ENCODE peak calls at places on chromosomes 2 and 18, in six cellular contexts. L is tibial artery, D is A549, J is OCI-LY7, V is stomach, Q is right cardiac atrium. U is an unnamed sample. For H3K4me1, the result is how much of the 10 kb centered on the place peaks cover.

GRCh38 chr2:239765911-239766310 is 259.2 kb downstream of the NDUFA10 start:
- DNase-seq in D (no peak), L (no peak), J (no peak), V (no peak), Q (no peak), U (no peak)

GRCh38 chr2:161139098-161139987 is 20.9 kb upstream of the TANK start:
- DNase-seq in V (no peak), D (no peak), Q (no peak), L (no peak), J (no peak), U (no peak)

GRCh38 chr2:121335294-121336290 is 50.6 kb upstream of the TFCP2L1 start:
- DNase-seq in D (no peak), L (peak), V (peak), J (peak), Q (no peak), U (no peak)

GRCh38 chr2:120486946-120487345 is 141.0 kb downstream of the INHBB start:
- DNase-seq in Q (no peak), L (no peak), D (no peak), V (no peak), J (no peak), U (no peak)

GRCh38 chr2:20231159-20231558 is 6.2 kb upstream of the SDC1 start:
- DNase-seq in L (peak), V (no peak), D (no peak), J (no peak), Q (no peak), U (no peak)

GRCh38 chr18:36628435-36629094 is 200.2 kb downstream of the TPGS2 start:
- DNase-seq in D (no peak), V (no peak), L (no peak), J (no peak), Q (no peak), U (no peak)

GRCh38 chr2:38446972-38447561 is 70.0 kb upstream of the ATL2 start:
- DNase-seq in Q (no peak), V (no peak), L (no peak), D (no peak), J (no peak), U (no peak)

GRCh38 chr2:12170151-12170550 is 423.7 kb downstream of the LPIN1 start:
- DNase-seq in L (no peak), D (no peak), V (no peak), J (no peak), Q (no peak), U (no peak)

GRCh38 chr18:70454705-70455322 is 166.0 kb downstream of the SOCS6 start:
- DNase-seq in L (no peak), D (peak), Q (no peak), J (peak), V (no peak), U (peak)

GRCh38 chr2:47771211-47771610 is 11.7 kb upstream of the MSH6 start:
- DNase-seq in J (peak), Q (no peak), D (peak), L (no peak), V (no peak), U (no peak)

GRCh38 chr2:20531633-20532262 is 84.9 kb downstream of the RHOB start:
- DNase-seq in V (no peak), Q (no peak), L (no peak), D (no peak), J (no peak), U (no peak)

GRCh38 chr2:148209598-148209997 is 188.7 kb downstream of the MBD5 start:
- DNase-seq in J (peak), D (peak), L (no peak), Q (no peak), V (no peak), U (no peak)

GRCh38 chr2:50820176-50820575 is 211.8 kb downstream of the NRXN1 start:
- DNase-seq in Q (no peak), V (no peak), D (no peak), L (no peak), J (peak), U (no peak)

GRCh38 chr18:3466872-3467271 is 16.9 kb downstream of the TGIF1 start:
- DNase-seq in V (no peak), Q (no peak), J (peak), L (no peak), D (no peak), U (no peak)

GRCh38 chr18:3478262-3478978 is 28.4 kb downstream of the TGIF1 start:
- DNase-seq in Q (no peak), J (no peak), V (no peak), D (no peak), L (no peak), U (no peak)

GRCh38 chr2:237191693-237192076 is 106.0 kb downstream of the COPS8 start:
- DNase-seq in J (no peak), Q (no peak), L (no peak), V (no peak), D (no peak), U (no peak)

GRCh38 chr2:194700726-194701125 is 956.3 kb upstream of the SLC39A10 start:
- DNase-seq in J (no peak), D (no peak), V (no peak), L (no peak), Q (no peak), U (no peak)

GRCh38 chr2:200509227-200509607 is 651 bp downstream of the KCTD18 start:
- DNase-seq in V (no peak), D (peak), J (peak), L (no peak), Q (no peak), U (peak)

GRCh38 chr18:48589797-48590519 is 51.1 kb downstream of the CTIF start:
- DNase-seq in D (no peak), J (no peak), V (peak), L (peak), Q (peak), U (peak)

GRCh38 chr2:27808984-27809383 is 37.5 kb downstream of the MRPL33 start:
- DNase-seq in J (no peak), D (no peak), V (no peak), Q (no peak), L (no peak), U (no peak)

GRCh38 chr2:119517433-119517832 is 6.8 kb downstream of the SCTR start:
- DNase-seq in J (peak), V (peak), Q (peak), D (peak), L (no peak), U (peak)

GRCh38 chr2:237383991-237384671 is 29.8 kb downstream of the COL6A3 start:
- DNase-seq in J (no peak), D (no peak), L (no peak), V (no peak), Q (no peak), U (no peak)

GRCh38 chr18:74499633-74500032 is 3.5 kb downstream of the CNDP2 start:
- DNase-seq in J (peak), L (peak), Q (peak), V (peak), D (no peak), U (peak)

GRCh38 chr2:157480182-157480961 is 36.5 kb upstream of the CYTIP start:
- DNase-seq in J (no peak), V (peak), D (no peak), Q (peak), L (peak), U (peak)

GRCh38 chr2:58429285-58429874 is 188.3 kb upstream of the FANCL start:
- DNase-seq in L (no peak), J (no peak), D (no peak), Q (no peak), V (no peak), U (no peak)

GRCh38 chr2:30382995-30383394 is 64.1 kb upstream of the LCLAT1 start:
- DNase-seq in Q (no peak), J (no peak), L (no peak), D (no peak), V (no peak), U (no peak)

GRCh38 chr2:239721991-239722759 is 303.0 kb downstream of the NDUFA10 start:
- DNase-seq in V (peak), D (no peak), L (peak), J (no peak), Q (no peak), U (no peak)

GRCh38 chr18:23357992-23358594 is 95.0 kb upstream of the RIOK3 start:
- DNase-seq in J (no peak), L (peak), V (peak), Q (peak), D (no peak), U (peak)

GRCh38 chr18:72419914-72420313 is 124.2 kb downstream of the CBLN2 start:
- DNase-seq in V (no peak), Q (no peak), J (no peak), L (no peak), D (no peak), U (no peak)

GRCh38 chr2:73970850-73971471 is 13.7 kb upstream of the TET3 start:
- DNase-seq in J (peak), D (no peak), L (peak), V (peak), Q (peak), U (peak)

GRCh38 chr2:55869637-55870325 is 53.8 kb downstream of the EFEMP1 start:
- DNase-seq in L (no peak), Q (peak), D (no peak), V (no peak), J (no peak), U (no peak)

GRCh38 chr2:46481541-46482193 is 2.3 kb downstream of the TMEM247 start:
- DNase-seq in L (no peak), J (no peak), V (no peak), Q (no peak), D (peak), U (no peak)

GRCh38 chr2:189163889-189164288 is 15.7 kb downstream of the COL5A2 start:
- DNase-seq in Q (no peak), D (no peak), J (no peak), V (no peak), L (no peak), U (no peak)

GRCh38 chr2:85794491-85795121 is 40.8 kb downstream of the ATOH8 start:
- DNase-seq in Q (no peak), D (no peak), J (no peak), L (peak), V (no peak), U (no peak)

GRCh38 chr2:159243521-159243920 is 43.0 kb downstream of the WDSUB1 start:
- DNase-seq in J (no peak), D (no peak), L (no peak), V (no peak), Q (no peak), U (no peak)

GRCh38 chr2:88221365-88221942 is 51.3 kb downstream of the THNSL2 start:
- DNase-seq in V (no peak), D (no peak), Q (no peak), L (no peak), J (no peak), U (no peak)

GRCh38 chr2:10548626-10549025 is 100.5 kb upstream of the ODC1 start:
- DNase-seq in Q (no peak), V (no peak), J (no peak), L (no peak), D (no peak), U (no peak)

DNA sequence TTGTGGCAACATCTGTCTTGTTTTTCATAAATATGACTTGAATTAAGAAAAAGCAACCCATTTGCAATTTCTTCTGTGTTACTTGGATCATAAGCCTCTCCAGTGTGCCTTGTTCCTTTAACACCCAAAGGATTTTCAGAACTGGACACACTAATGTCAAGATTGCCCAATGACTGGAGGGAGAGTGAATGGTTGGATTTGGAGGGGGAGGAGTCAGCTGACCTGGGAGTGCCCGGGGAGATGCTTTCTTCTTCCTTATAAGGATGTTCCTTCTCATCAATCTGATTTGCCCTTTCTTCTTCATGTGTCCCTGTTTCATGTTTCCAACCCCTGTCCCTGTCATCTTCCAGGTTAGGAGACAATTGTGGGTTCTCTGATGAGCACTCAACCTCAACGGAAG is 48.8 kb downstream of the ALPK2 start:
- DNase-seq in Q (no peak), L (no peak), D (peak), J (no peak), V (no peak), U (no peak)
- H3K4me1 ChIP-seq in Q (under half), L (under half), D (under half), J (under half), V (under half), U (under half)

DNA sequence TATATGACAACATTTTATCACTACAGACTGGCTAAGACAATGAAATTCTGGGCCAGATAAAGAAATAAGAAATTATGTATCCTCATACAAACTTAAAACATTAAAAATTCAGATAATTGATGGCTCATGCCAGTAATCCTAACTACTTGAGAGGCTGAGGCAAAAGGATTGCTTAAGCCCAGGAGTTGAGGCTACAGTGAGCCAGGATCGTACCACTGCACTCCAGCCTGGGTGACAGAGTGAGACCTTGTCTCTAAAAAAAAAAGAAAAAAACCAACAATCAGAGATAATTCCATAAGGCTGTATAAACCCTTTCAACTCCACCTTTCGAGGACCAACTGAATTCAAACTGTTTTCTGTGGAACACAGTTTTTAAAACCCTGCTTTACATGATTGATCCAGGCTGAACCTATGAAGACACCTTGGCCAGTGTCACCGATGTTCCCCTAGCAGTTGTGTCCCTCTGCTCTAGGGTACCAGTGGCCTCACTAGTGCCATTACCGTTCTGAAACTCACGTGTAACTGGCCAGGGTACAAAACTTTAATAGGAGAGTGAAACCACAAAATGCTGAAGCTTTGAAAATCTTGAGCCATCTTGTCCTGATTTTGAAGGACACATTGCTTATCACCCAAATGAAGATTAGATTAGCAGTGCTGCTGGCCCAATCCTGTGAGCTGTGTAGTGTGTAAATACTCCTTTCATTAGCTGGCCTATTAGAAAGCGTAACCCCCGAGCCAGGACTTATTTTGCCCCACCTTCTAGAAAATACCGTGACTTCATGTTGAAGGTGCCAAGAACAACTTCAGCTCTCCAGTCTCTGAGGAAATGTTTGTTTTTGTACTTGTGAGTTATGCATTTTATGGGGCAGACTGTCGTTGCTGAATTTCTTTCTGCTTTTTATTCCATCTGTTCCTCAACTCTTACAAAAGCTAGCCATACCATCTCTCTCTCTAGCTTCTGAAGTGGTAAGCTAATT is 148.0 kb upstream of the MAP3K20 start:
- DNase-seq in J (no peak), V (peak), Q (peak), D (no peak), L (peak), U (no peak)
- H3K4me1 ChIP-seq in J (under half), V (under half), Q (under half), D (under half), L (under half), U (under half)

GRCh38 chr2:101720732-101721131 is 23.2 kb downstream of the MAP4K4 start:
- DNase-seq in J (no peak), Q (no peak), V (no peak), D (no peak), L (no peak), U (no peak)

GRCh38 chr2:101718993-101719571 is 21.6 kb downstream of the MAP4K4 start:
- DNase-seq in V (no peak), Q (no peak), L (no peak), D (no peak), J (peak), U (no peak)

GRCh38 chr2:101718479-101718878 is 21.0 kb downstream of the MAP4K4 start:
- DNase-seq in J (no peak), V (no peak), Q (no peak), D (no peak), L (no peak), U (no peak)

GRCh38 chr2:101714098-101714497 is 16.6 kb downstream of the MAP4K4 start:
- DNase-seq in L (no peak), V (no peak), Q (no peak), J (peak), D (no peak), U (no peak)

DNA sequence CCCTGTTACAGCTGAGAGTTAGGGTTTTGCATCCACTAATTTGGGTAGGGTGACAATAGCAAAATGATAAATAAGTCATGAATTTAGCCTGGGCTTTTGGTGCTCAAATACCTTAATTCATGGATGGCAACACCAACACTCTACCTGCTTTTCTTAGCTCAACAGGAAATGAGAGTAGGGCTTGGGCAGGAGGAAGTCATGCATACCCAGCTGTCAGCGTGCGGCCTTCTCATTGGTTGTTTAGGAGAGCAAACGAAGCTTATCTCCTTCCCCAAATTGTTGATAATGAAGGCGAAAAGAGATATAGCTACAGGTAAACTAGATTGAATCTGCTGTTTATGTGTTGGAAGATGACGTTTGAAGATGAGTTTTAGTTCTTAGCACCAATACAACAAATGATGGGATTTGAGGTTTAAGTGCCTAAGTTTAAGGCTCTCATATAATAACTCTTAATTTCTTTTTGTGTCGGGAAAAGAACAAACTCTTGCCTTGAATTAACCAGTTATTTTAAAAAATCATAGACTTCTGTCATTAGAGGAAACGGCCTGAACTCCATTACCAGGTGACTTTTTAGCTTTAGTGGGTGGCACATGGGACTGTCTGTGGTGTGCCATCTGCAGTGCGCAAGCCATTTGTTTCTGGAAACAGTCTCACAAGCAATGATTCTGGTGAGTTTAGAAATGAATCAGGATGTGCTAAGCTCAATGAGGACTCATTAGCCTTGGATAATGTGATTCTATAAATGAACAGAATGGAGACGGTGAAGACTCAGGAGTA is 19.7 kb downstream of the MAP4K4 start:
- DNase-seq in L (no peak), Q (no peak), V (no peak), J (peak), D (no peak), U (no peak)
- H3K4me1 ChIP-seq in L (under half), Q (under half), V (under half), J (half or more), D (under half), U (half or more)

GRCh38 chr2:98477506-98477905 is 32.8 kb downstream of the INPP4A start:
- DNase-seq in V (no peak), D (no peak), Q (no peak), L (no peak), J (no peak), U (no peak)
- H3K4me1 ChIP-seq in V (under half), D (under half), Q (under half), L (under half), J (under half), U (half or more)

GRCh38 chr2:71068218-71069035 is at the start of gene NAGK:
- DNase-seq in Q (peak), L (peak), D (peak), V (peak), J (peak), U (peak)

GRCh38 chr2:71069376-71069775 is 928 bp downstream of the NAGK start:
- DNase-seq in J (no peak), L (no peak), V (no peak), D (no peak), Q (no peak), U (no peak)

GRCh38 chr2:71072492-71072891 is 4.0 kb downstream of the NAGK start:
- DNase-seq in V (no peak), D (no peak), Q (no peak), L (no peak), J (no peak), U (no peak)

GRCh38 chr2:71071681-71072398 is 3.4 kb downstream of the NAGK start:
- DNase-seq in D (no peak), L (no peak), Q (no peak), V (no peak), J (peak), U (peak)

DNA sequence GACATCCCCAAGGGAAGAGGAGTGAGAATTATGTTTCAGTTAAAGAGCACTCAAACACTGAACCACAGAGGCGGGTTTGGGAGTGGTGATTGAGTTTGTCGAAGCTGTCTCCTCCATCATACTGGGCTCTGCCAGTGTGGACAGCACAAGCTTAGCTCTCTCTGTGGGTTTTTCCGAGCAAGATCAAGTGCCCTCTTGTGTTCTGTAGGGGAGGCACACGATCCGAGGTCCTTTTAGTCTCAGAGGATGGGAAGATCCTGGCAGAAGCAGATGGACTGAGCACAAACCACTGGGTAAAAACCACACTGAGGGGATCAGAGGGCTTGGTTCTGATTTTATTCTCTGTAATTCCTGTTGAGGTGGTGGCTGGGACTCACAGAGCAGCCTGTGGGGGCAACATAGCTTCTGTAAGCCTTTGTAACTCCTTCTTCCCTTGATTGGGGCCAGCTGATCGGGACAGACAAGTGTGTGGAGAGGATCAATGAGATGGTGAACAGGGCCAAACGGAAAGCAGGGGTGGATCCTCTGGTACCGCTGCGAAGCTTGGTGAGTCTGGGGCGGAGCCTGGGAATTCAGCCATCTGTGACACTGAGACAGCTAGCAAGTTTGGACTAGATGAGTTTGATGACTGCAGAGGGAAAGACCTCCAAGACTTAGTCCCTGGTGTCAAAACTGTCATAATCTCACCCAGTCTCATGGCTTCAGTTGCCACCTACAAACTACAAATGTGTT is 2.0 kb downstream of the NAGK start:
- DNase-seq in L (no peak), Q (no peak), V (no peak), J (peak), D (peak), U (no peak)
- H3K4me1 ChIP-seq in L (under half), Q (under half), V (under half), J (half or more), D (under half), U (half or more)

U was measured in heart right ventricle.